ENCODE peak calls at places on chromosome 18, in ten cellular contexts. L, P, E, D, U, O, M, A, J and W are unnamed samples.

GRCh38 chr18:36660311-36660710 is 168.5 kb downstream of the TPGS2 start:
- DNase-seq in L (no peak), P (no peak), E (no peak), D (no peak), U (no peak), O (no peak), M (no peak), A (no peak), J (no peak), W (no peak)

GRCh38 chr18:79614211-79615028 is 65.2 kb upstream of the CTDP1 start:
- DNase-seq in L (no peak), P (no peak), E (no peak), D (no peak), U (no peak), O (no peak), M (no peak), A (no peak), J (no peak), W (no peak)

GRCh38 chr18:24270937-24271380 is 126.7 kb downstream of the OSBPL1A start:
- DNase-seq in L (no peak), P (no peak), E (no peak), D (no peak), U (peak; percentile 51), O (no peak), M (peak; percentile 22), A (no peak), J (peak; percentile 56), W (no peak)

GRCh38 chr18:22378672-22379282 is 38.9 kb downstream of the CTAGE1 start:
- DNase-seq in L (no peak), P (no peak), E (no peak), D (peak; percentile 24), U (peak; percentile 72), O (no peak), M (no peak), A (peak; percentile 24), J (peak; percentile 57), W (no peak)

GRCh38 chr18:42765225-42765624 is 350.3 kb downstream of the RIT2 start:
- DNase-seq in L (no peak), P (no peak), E (no peak), D (no peak), U (peak; percentile 45), O (no peak), M (no peak), A (no peak), J (no peak), W (no peak)

GRCh38 chr18:40094441-40094840 is 1860.6 kb upstream of the PIK3C3 start:
- DNase-seq in L (no peak), P (no peak), E (no peak), D (no peak), U (no peak), O (no peak), M (no peak), A (no peak), J (no peak), W (no peak)

GRCh38 chr18:78999939-79000338 is 20.3 kb downstream of the SALL3 start:
- DNase-seq in L (no peak), P (no peak), E (no peak), D (no peak), U (peak; percentile 81), O (peak; percentile 66), M (no peak), A (no peak), J (no peak), W (no peak)

GRCh38 chr18:32637216-32637615 is 135.6 kb downstream of the KLHL14 start:
- DNase-seq in L (no peak), P (no peak), E (no peak), D (no peak), U (no peak), O (no peak), M (no peak), A (no peak), J (no peak), W (no peak)

GRCh38 chr18:76354348-76354747 is 140.7 kb downstream of the ZNF516 start:
- DNase-seq in L (no peak), P (no peak), E (no peak), D (no peak), U (no peak), O (no peak), M (no peak), A (no peak), J (no peak), W (no peak)

GRCh38 chr18:37631422-37631821 is 65.8 kb upstream of the CELF4 start:
- DNase-seq in L (no peak), P (no peak), E (no peak), D (no peak), U (no peak), O (no peak), M (no peak), A (no peak), J (no peak), W (no peak)

GRCh38 chr18:7871560-7872456 is 304.7 kb downstream of the PTPRM start:
- DNase-seq in L (no peak), P (no peak), E (no peak), D (no peak), U (no peak), O (no peak), M (no peak), A (no peak), J (no peak), W (no peak)

GRCh38 chr18:41464278-41464677 is 490.8 kb upstream of the PIK3C3 start:
- DNase-seq in L (no peak), P (no peak), E (no peak), D (no peak), U (no peak), O (no peak), M (no peak), A (no peak), J (no peak), W (no peak)

GRCh38 chr18:77057043-77057442 is 75.5 kb downstream of the MBP start:
- DNase-seq in L (no peak), P (no peak), E (no peak), D (no peak), U (no peak), O (peak; percentile 36), M (no peak), A (no peak), J (no peak), W (no peak)

GRCh38 chr18:23871410-23871809 is 143.1 kb upstream of the TTC39C start:
- DNase-seq in L (no peak), P (peak; percentile 49), E (peak; percentile 61), D (peak; percentile 73), U (peak; percentile 56), O (peak; percentile 25), M (no peak), A (no peak), J (no peak), W (no peak)

GRCh38 chr18:43161528-43161927 is 46.0 kb upstream of the RIT2 start:
- DNase-seq in L (no peak), P (no peak), E (no peak), D (no peak), U (no peak), O (no peak), M (peak; percentile 15), A (no peak), J (no peak), W (no peak)

GRCh38 chr18:54251606-54252400 is 17.5 kb upstream of the POLI start:
- DNase-seq in L (no peak), P (no peak), E (no peak), D (no peak), U (no peak), O (no peak), M (no peak), A (no peak), J (no peak), W (no peak)

GRCh38 chr18:2304378-2305175 is 266.7 kb downstream of the METTL4 start:
- DNase-seq in L (no peak), P (no peak), E (no peak), D (no peak), U (peak; percentile 84), O (no peak), M (peak; percentile 28), A (no peak), J (no peak), W (no peak)

GRCh38 chr18:3481696-3482210 is 31.8 kb downstream of the TGIF1 start:
- DNase-seq in L (no peak), P (no peak), E (no peak), D (peak; percentile 52), U (peak; percentile 77), O (peak; percentile 2), M (no peak), A (peak; percentile 45), J (peak; percentile 75), W (peak; percentile 30)